ENCODE peak calls at places on chromosomes 1 and 21, in five cellular contexts. N is activated T-cell treated with anti-CD3 and anti-CD28 coated beads, Interleukin-2, amount 50 U/mL, for 72 hours; Y is stimulated activated CD4-positive, alpha-beta T cell treated with anti-CD3 and anti-CD28 coated beads, Interleukin-1b, Interleukin-23, amount 100 ng/mL, for 24 hours; F is neural progenitor cell; C is iPS-NIHi11. E is an unnamed sample.

GRCh38 chr1:25694167-25694566 is 77.6 kb downstream of the MAN1C1 start:
- DNase-seq in N (no peak), Y (no peak), F (no peak), C (no peak), E (no peak)

GRCh38 chr1:61190476-61191067 is 108.2 kb downstream of the NFIA start:
- DNase-seq in N (no peak), Y (no peak), F (no peak), C (no peak), E (no peak)

GRCh38 chr1:183780159-183780558 is 24.8 kb upstream of the RGL1 start:
- DNase-seq in N (no peak), Y (no peak), F (no peak), C (no peak), E (no peak)

GRCh38 chr1:18641005-18641941 is 10.6 kb downstream of the PAX7 start:
- DNase-seq in N (no peak), Y (no peak), F (peak), C (no peak), E (no peak)

GRCh38 chr1:3128431-3129132 is 59.6 kb downstream of the PRDM16 start:
- DNase-seq in N (no peak), Y (no peak), F (no peak), C (no peak), E (no peak)

GRCh38 chr1:159068877-159069276 is 7.7 kb downstream of the AIM2 start:
- DNase-seq in N (no peak), Y (no peak), F (no peak), C (no peak), E (no peak)

GRCh38 chr1:93695411-93696005 is 13.9 kb upstream of the BCAR3 start:
- DNase-seq in N (no peak), Y (no peak), F (no peak), C (no peak), E (no peak)

GRCh38 chr21:33893917-33894316 is 21.7 kb downstream of the ATP5PO start:
- DNase-seq in N (no peak), Y (no peak), F (peak), C (no peak), E (no peak)

GRCh38 chr21:46058339-46059145 is 39.4 kb upstream of the COL6A2 start:
- DNase-seq in N (no peak), Y (no peak), F (no peak), C (no peak), E (no peak)

GRCh38 chr1:39292401-39292800 is 87.9 kb downstream of the MACF1 start:
- DNase-seq in N (no peak), Y (no peak), F (no peak), C (no peak), E (no peak)

GRCh38 chr1:41621256-41621655 is 136.8 kb upstream of the EDN2 start:
- DNase-seq in N (no peak), Y (no peak), F (no peak), C (no peak), E (no peak)

GRCh38 chr1:29739176-29739575 is 502.9 kb downstream of the PTPRU start:
- DNase-seq in N (no peak), Y (no peak), F (no peak), C (no peak), E (no peak)

GRCh38 chr1:9827558-9828185 is 3.9 kb upstream of the CLSTN1 start:
- DNase-seq in N (no peak), Y (no peak), F (no peak), C (peak), E (no peak)

GRCh38 chr1:9721606-9722377 is 70.3 kb downstream of the PIK3CD start:
- DNase-seq in N (peak), Y (peak), F (peak), C (peak), E (peak)

GRCh38 chr1:56576880-56577858 is 2.2 kb downstream of the PLPP3 start:
- DNase-seq in N (no peak), Y (no peak), F (peak), C (peak), E (peak)

GRCh38 chr1:223041481-223041880 is 101.6 kb downstream of the TLR5 start:
- DNase-seq in N (no peak), Y (no peak), F (no peak), C (no peak), E (no peak)

E was measured in DND-41.